ENCODE peak calls at places on chromosome 7, in eight cellular contexts. G is mammary epithelial cell, O is transverse colon, L is thoracic aorta, Q is tibial artery, C is fibroblast of mammary gland, M is kidney epithelial cell, R is colonic mucosa. S is an unnamed sample.

GRCh38 chr7:73885975-73886798 is 25.2 kb downstream of the TMEM270 start:
- DNase-seq in R (no peak), C (peak), Q (peak), G (no peak), O (peak), M (no peak), L (no peak), S (peak)

GRCh38 chr7:10429516-10429915 is 544.2 kb upstream of the PHF14 start:
- DNase-seq in C (no peak), Q (no peak), R (no peak), O (no peak), G (no peak), M (no peak), L (no peak), S (no peak)

GRCh38 chr7:123865517-123866117 is 20.6 kb downstream of the HYAL4 start:
- DNase-seq in R (peak), M (peak), C (peak), L (no peak), O (peak), Q (no peak), G (peak), S (peak)

GRCh38 chr7:22452142-22452763 is 47.7 kb downstream of the STEAP1B start:
- DNase-seq in O (peak), M (no peak), L (no peak), C (peak), R (peak), G (no peak), Q (no peak), S (peak)

GRCh38 chr7:44398506-44398905 is 73.1 kb upstream of the CAMK2B start:
- DNase-seq in L (no peak), Q (peak), C (no peak), R (no peak), G (no peak), M (no peak), O (no peak), S (no peak)

GRCh38 chr7:36295090-36295489 is 94.6 kb upstream of the ANLN start:
- DNase-seq in R (no peak), O (no peak), M (no peak), C (no peak), G (no peak), Q (no peak), L (no peak), S (no peak)

GRCh38 chr7:1156782-1157535 is 3.0 kb downstream of the ZFAND2A start:
- DNase-seq in O (peak), G (no peak), R (peak), L (no peak), M (peak), C (peak), Q (no peak), S (peak)

GRCh38 chr7:70694909-70695803 is 436.8 kb upstream of the GALNT17 start:
- DNase-seq in Q (peak), O (peak), C (no peak), G (peak), R (peak), L (no peak), M (no peak), S (peak)

GRCh38 chr7:125195156-125195555 is 265.5 kb upstream of the POT1 start:
- DNase-seq in R (no peak), G (peak), C (no peak), M (no peak), Q (no peak), L (no peak), O (no peak), S (no peak)

GRCh38 chr7:57348646-57349269 is 101.2 kb upstream of the ZNF716 start:
- DNase-seq in C (no peak), M (no peak), G (no peak), Q (no peak), O (no peak), R (no peak), L (no peak), S (no peak)

GRCh38 chr7:99030951-99031350 is 113.0 kb downstream of the SMURF1 start:
- DNase-seq in R (no peak), O (no peak), C (peak), G (no peak), L (no peak), M (no peak), Q (peak), S (peak)

GRCh38 chr7:2978403-2978802 is 65.3 kb downstream of the CARD11 start:
- DNase-seq in G (peak), Q (peak), C (no peak), O (peak), M (no peak), R (peak), L (no peak), S (no peak)

GRCh38 chr7:2777898-2778535 is 66.1 kb downstream of the GNA12 start:
- DNase-seq in R (no peak), C (peak), Q (no peak), G (no peak), O (no peak), M (no peak), L (no peak), S (peak)

GRCh38 chr7:96308253-96308949 is 13.5 kb downstream of the SLC25A13 start:
- DNase-seq in C (peak), G (no peak), O (no peak), M (no peak), L (no peak), Q (no peak), R (no peak), S (peak)

GRCh38 chr7:101216860-101217387 is 457 bp downstream of the PLOD3 start:
- DNase-seq in C (no peak), O (no peak), G (peak), M (no peak), R (no peak), L (no peak), Q (peak), S (no peak)

GRCh38 chr7:90210475-90210874 is 1.1 kb upstream of the STEAP2 start:
- DNase-seq in C (no peak), M (no peak), G (no peak), O (no peak), L (no peak), Q (no peak), R (no peak), S (no peak)

GRCh38 chr7:11727864-11728263 is 104.1 kb downstream of the THSD7A start:
- DNase-seq in L (no peak), C (peak), M (no peak), Q (no peak), O (no peak), R (no peak), G (no peak), S (peak)

GRCh38 chr7:22356855-22357310 is at the start of gene RAPGEF5:
- DNase-seq in M (no peak), L (no peak), G (peak), Q (no peak), O (peak), R (peak), C (no peak), S (no peak)

GRCh38 chr7:90212149-90212495 is 582 bp downstream of the STEAP2 start:
- DNase-seq in C (no peak), R (peak), Q (no peak), G (no peak), M (no peak), L (no peak), O (no peak), S (no peak)

GRCh38 chr7:117152213-117153007 is 170.4 kb downstream of the WNT2 start:
- DNase-seq in L (no peak), C (no peak), G (no peak), Q (no peak), O (no peak), M (no peak), R (no peak), S (peak)

GRCh38 chr7:3092468-3092867 is 48.8 kb upstream of the CARD11 start:
- DNase-seq in M (no peak), G (no peak), C (no peak), O (peak), Q (no peak), L (no peak), R (peak), S (no peak)

GRCh38 chr7:138882249-138882648 is 84.3 kb upstream of the ATP6V0A4 start:
- DNase-seq in Q (no peak), R (no peak), M (no peak), L (no peak), O (no peak), G (no peak), C (no peak), S (no peak)

GRCh38 chr7:99789441-99790070 is 5.6 kb upstream of the CYP3A4 start:
- DNase-seq in R (no peak), Q (no peak), C (peak), O (no peak), M (no peak), G (peak), L (no peak), S (no peak)

GRCh38 chr7:134350682-134351081 is 34.0 kb upstream of the SLC35B4 start:
- DNase-seq in M (no peak), L (no peak), C (no peak), Q (no peak), G (no peak), R (no peak), O (no peak), S (no peak)

GRCh38 chr7:87627634-87627994 is 584 bp upstream of the RUNDC3B start:
- DNase-seq in R (peak), O (peak), M (no peak), G (no peak), Q (no peak), L (no peak), C (no peak), S (no peak)

GRCh38 chr7:95684037-95684436 is 87.7 kb upstream of the PDK4 start:
- DNase-seq in R (no peak), G (peak), C (peak), Q (no peak), L (no peak), M (no peak), O (no peak), S (peak)

GRCh38 chr7:70647801-70648491 is 484.0 kb upstream of the GALNT17 start:
- DNase-seq in C (peak), M (peak), O (peak), Q (no peak), L (no peak), G (peak), R (peak), S (no peak)

GRCh38 chr7:1313591-1313990 is 80.9 kb downstream of the UNCX start:
- DNase-seq in M (no peak), O (no peak), C (no peak), Q (no peak), G (no peak), R (no peak), L (no peak), S (no peak)

GRCh38 chr7:55021053-55021452 is 2.2 kb downstream of the EGFR start:
- DNase-seq in R (no peak), Q (no peak), M (no peak), G (peak), O (no peak), L (no peak), C (no peak), S (no peak)

GRCh38 chr7:55019691-55020480 is 1.1 kb downstream of the EGFR start:
- DNase-seq in Q (peak), O (peak), M (no peak), R (peak), G (peak), C (no peak), L (no peak), S (peak)

GRCh38 chr7:55021951-55022617 is 3.3 kb downstream of the EGFR start:
- DNase-seq in L (no peak), O (no peak), M (no peak), G (peak), C (peak), Q (no peak), R (no peak), S (peak)

GRCh38 chr7:55019329-55019690 is 493 bp downstream of the EGFR start:
- DNase-seq in L (no peak), C (no peak), Q (peak), R (peak), G (no peak), M (no peak), O (peak), S (peak)

DNA sequence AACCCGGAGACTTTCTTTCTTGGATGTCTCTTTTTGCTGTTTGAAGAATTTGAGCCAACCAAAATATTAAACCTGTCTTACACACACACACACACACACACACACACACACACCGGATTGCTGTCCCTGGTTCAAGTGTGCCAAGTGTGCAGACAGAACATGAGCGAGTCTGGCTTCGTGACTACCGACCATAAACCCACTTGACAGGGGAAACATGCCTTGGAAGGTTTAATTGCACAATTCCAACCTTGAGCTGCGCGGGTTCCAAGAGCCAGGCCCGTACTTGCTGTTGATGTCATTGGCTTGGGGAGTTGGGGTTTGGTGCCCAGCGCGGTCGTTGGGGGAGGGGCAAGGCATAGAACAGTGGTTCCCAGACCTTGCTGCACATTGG is 1.7 kb downstream of the EGFR start:
- DNase-seq in R (peak), M (no peak), Q (peak), L (no peak), O (peak), C (peak), G (peak), S (peak)
- H3K4me3 ChIP-seq in R (peak), M (peak), Q (peak), L (peak), O (peak), C (peak), G (peak), S (peak)

DNA sequence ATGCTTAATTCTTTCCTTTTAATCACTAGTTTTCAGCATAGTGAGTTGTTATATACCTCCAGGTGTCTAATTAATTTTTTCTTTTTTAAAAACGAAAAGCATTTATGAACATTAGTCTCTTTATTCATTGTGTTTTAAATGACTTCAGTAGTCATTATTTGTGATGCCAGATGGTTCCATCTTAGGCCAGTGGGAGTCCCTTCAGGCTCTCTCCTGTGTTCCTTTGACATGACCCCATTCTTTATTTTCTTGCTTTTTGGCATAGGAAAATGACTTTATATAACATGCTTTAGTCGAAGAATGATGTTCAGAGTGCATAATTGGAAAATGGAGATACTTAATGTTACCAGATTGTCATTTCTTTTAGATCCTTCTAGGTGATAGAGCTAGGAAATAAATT is 24.4 kb downstream of the MKLN1 start:
- DNase-seq in C (no peak), Q (no peak), L (no peak), G (no peak), M (no peak), R (no peak), O (no peak), S (no peak)
- TF ChIP-seq CTCF in C (no peak), Q (no peak), L (no peak), G (no peak), M (no peak), R (no peak), O (no peak), S (no peak)

DNA sequence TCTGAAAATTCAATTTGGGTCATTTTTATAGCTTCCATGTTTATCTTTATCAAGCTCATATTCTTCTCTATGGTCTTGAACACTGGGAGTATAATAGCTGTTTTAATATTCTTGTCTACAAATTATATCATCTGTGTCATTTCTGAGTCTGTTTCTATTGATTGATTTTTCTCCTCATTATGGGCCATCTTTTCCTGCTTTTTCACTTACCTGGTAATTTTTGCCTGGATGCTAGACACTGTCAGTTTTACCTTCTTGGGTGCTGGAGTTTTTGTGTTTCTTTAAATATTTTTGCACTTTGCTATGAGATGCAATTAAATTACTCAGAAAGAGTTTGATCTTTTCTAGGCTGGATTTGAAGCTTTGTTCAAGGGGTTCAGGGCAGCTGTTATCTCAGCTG is 26.8 kb upstream of the KDM7A start:
- DNase-seq in O (no peak), L (no peak), G (no peak), C (no peak), R (no peak), M (no peak), Q (no peak), S (no peak)
- H3K4me3 ChIP-seq in O (no peak), L (no peak), G (no peak), C (no peak), R (no peak), M (no peak), Q (no peak), S (no peak)

GRCh38 chr7:20931739-20932138 is 145.1 kb upstream of the SP8 start:
- DNase-seq in C (no peak), O (no peak), Q (no peak), G (no peak), R (no peak), M (no peak), L (no peak), S (no peak)
- TF ChIP-seq CTCF in C (no peak), O (no peak), Q (no peak), G (no peak), R (no peak), M (no peak), L (no peak), S (no peak)

S was measured in fibroblast of villous mesenchyme.